ENCODE peak calls at places on chromosomes 2 and 18, in eight cellular contexts. V is progenitor cell of endocrine pancreas; U is retina; F is activated CD4-positive, alpha-beta memory T cell treated with anti-CD3 and anti-CD28 coated beads, Interleukin-2, amount 10 ng/mL, durations not matched to agents 7 days and 5 days; A is NCI-H1092; Q is NCI-H345; P is BJ; M is astrocyte. R is an unnamed sample.

GRCh38 chr2:69958480-69958879 is 3.0 kb downstream of the ASPRV1 start:
- DNase-seq in V (no peak), U (no peak), F (no peak), A (no peak), Q (peak; percentile 3), P (no peak), M (no peak), R (no peak)

GRCh38 chr18:48992791-48993555 is 42.2 kb upstream of the SMAD7 start:
- DNase-seq in V (no peak), U (no peak), F (no peak), A (no peak), Q (no peak), P (no peak), M (no peak), R (no peak)

GRCh38 chr2:168961450-168962229 is 60.5 kb downstream of the G6PC2 start:
- DNase-seq in V (peak; percentile 12), U (peak; percentile 67), F (no peak), A (peak; percentile 50), Q (peak; percentile 74), P (peak; percentile 23), M (peak; percentile 54), R (no peak)

GRCh38 chr2:1940660-1941059 is 196.3 kb upstream of the PXDN start:
- DNase-seq in V (no peak), U (no peak), F (no peak), A (no peak), Q (peak; percentile 65), P (no peak), M (peak; percentile 42), R (no peak)

GRCh38 chr2:174603280-174603679 is 5.7 kb upstream of the WIPF1 start:
- DNase-seq in V (no peak), U (no peak), F (peak; percentile 64), A (peak; percentile 52), Q (peak; percentile 4), P (no peak), M (peak; percentile 70), R (peak; percentile 63)

GRCh38 chr2:47386551-47386950 is 16.4 kb upstream of the MSH2 start:
- DNase-seq in V (no peak), U (no peak), F (no peak), A (no peak), Q (no peak), P (no peak), M (no peak), R (no peak)

GRCh38 chr2:205739618-205740017 is 57.3 kb downstream of the NRP2 start:
- DNase-seq in V (no peak), U (no peak), F (no peak), A (no peak), Q (no peak), P (no peak), M (no peak), R (no peak)

GRCh38 chr2:127535422-127535901 is at the start of gene MYO7B:
- DNase-seq in V (no peak), U (no peak), F (no peak), A (peak; percentile 7), Q (peak; percentile 59), P (no peak), M (no peak), R (no peak)

GRCh38 chr2:143451622-143452021 is 322.4 kb downstream of the ARHGAP15 start:
- DNase-seq in V (no peak), U (no peak), F (no peak), A (no peak), Q (no peak), P (no peak), M (peak; percentile 77), R (no peak)

GRCh38 chr2:238596571-238597551 is 170.1 kb downstream of the ASB1 start:
- DNase-seq in V (no peak), U (no peak), F (no peak), A (no peak), Q (no peak), P (peak; percentile 86), M (peak; percentile 93), R (no peak)

GRCh38 chr2:235752875-235753274 is 259.0 kb downstream of the AGAP1 start:
- DNase-seq in V (no peak), U (no peak), F (no peak), A (no peak), Q (peak; percentile 31), P (no peak), M (no peak), R (no peak)

GRCh38 chr2:175626796-175627195 is 375.3 kb downstream of the LNPK start:
- DNase-seq in V (no peak), U (no peak), F (no peak), A (no peak), Q (no peak), P (no peak), M (no peak), R (no peak)

GRCh38 chr2:903223-903900 is 47.3 kb upstream of the SNTG2 start:
- DNase-seq in V (no peak), U (no peak), F (no peak), A (no peak), Q (peak; percentile 30), P (no peak), M (no peak), R (peak; percentile 8)

GRCh38 chr2:12618576-12618975 is 98.2 kb upstream of the TRIB2 start:
- DNase-seq in V (no peak), U (no peak), F (no peak), A (no peak), Q (no peak), P (no peak), M (no peak), R (no peak)

GRCh38 chr2:150522269-150522668 is 34.8 kb upstream of the RND3 start:
- DNase-seq in V (no peak), U (no peak), F (no peak), A (no peak), Q (no peak), P (no peak), M (peak; percentile 33), R (no peak)

GRCh38 chr2:98907966-98908905 is 27.8 kb downstream of the CRACDL start:
- DNase-seq in V (no peak), U (no peak), F (peak; percentile 12), A (no peak), Q (no peak), P (no peak), M (no peak), R (peak; percentile 16)

GRCh38 chr2:191703079-191703725 is 25.3 kb downstream of the NABP1 start:
- DNase-seq in V (no peak), U (no peak), F (no peak), A (no peak), Q (no peak), P (no peak), M (no peak), R (no peak)

GRCh38 chr2:120614901-120615300 is 120.8 kb upstream of the GLI2 start:
- DNase-seq in V (no peak), U (no peak), F (no peak), A (no peak), Q (no peak), P (no peak), M (no peak), R (no peak)

GRCh38 chr2:9657731-9658130 is 26.9 kb upstream of the YWHAQ start:
- DNase-seq in V (no peak), U (no peak), F (no peak), A (no peak), Q (peak; percentile 27), P (no peak), M (no peak), R (no peak)

GRCh38 chr2:53131416-53131815 is 636.2 kb upstream of the CHAC2 start:
- DNase-seq in V (no peak), U (no peak), F (no peak), A (no peak), Q (no peak), P (no peak), M (peak; percentile 78), R (no peak)

GRCh38 chr2:114022360-114023085 is 132.6 kb downstream of the ACTR3 start:
- DNase-seq in V (no peak), U (no peak), F (no peak), A (no peak), Q (no peak), P (peak; percentile 30), M (peak; percentile 93), R (no peak)

GRCh38 chr2:208379192-208379591 is 27.4 kb upstream of the PTH2R start:
- DNase-seq in V (no peak), U (no peak), F (no peak), A (no peak), Q (no peak), P (no peak), M (no peak), R (no peak)

GRCh38 chr2:114032705-114033104 is 142.8 kb downstream of the ACTR3 start:
- DNase-seq in V (no peak), U (no peak), F (no peak), A (no peak), Q (no peak), P (no peak), M (no peak), R (no peak)

GRCh38 chr2:58521803-58522602 is 280.9 kb upstream of the FANCL start:
- DNase-seq in V (no peak), U (peak; percentile 51), F (no peak), A (peak; percentile 77), Q (peak; percentile 67), P (no peak), M (peak; percentile 64), R (no peak)

R was measured in left lobe of liver.